ENCODE peak calls at places on chromosomes 4 and X, in ten cellular contexts. M, L, P, S, N, Q, G, Z, A and J are unnamed samples.

GRCh38 chr4:56691425-56691824 is 10.3 kb upstream of the HOPX start:
- DNase-seq in G (no peak), Q (no peak), S (no peak), P (no peak), N (no peak), L (no peak), A (no peak), Z (no peak), M (no peak), J (no peak)

GRCh38 chrX:6718766-6719165 is 183.8 kb upstream of the VCX3A start:
- DNase-seq in Q (no peak), P (no peak), Z (no peak), M (no peak), S (no peak), G (no peak), L (no peak), N (no peak), A (no peak), J (no peak)

GRCh38 chr4:113125418-113125817 is 76.0 kb downstream of the ANK2 start:
- DNase-seq in Z (no peak), L (no peak), Q (no peak), G (no peak), A (no peak), M (no peak), P (no peak), N (no peak), S (no peak), J (no peak)

GRCh38 chr4:6962211-6963041 is 52.8 kb downstream of the TBC1D14 start:
- DNase-seq in G (no peak), N (no peak), S (no peak), L (peak; percentile 14), P (no peak), A (no peak), Z (no peak), M (no peak), Q (no peak), J (no peak)

GRCh38 chrX:283115-283845 is 2.1 kb downstream of the PLCXD1 start:
- DNase-seq in S (peak; percentile 80), P (peak; percentile 89), A (peak; percentile 83), N (peak; percentile 91), Z (peak; percentile 92), G (peak; percentile 95), M (peak; percentile 83), Q (peak; percentile 95), L (peak; percentile 92), J (peak; percentile 46)

GRCh38 chr4:3711183-3712111 is 54.7 kb upstream of the ADRA2C start:
- DNase-seq in A (no peak), P (no peak), N (peak; percentile 2), S (no peak), Z (no peak), M (no peak), L (no peak), Q (no peak), G (no peak), J (no peak)

GRCh38 chr4:27594917-27595316 is 734.3 kb downstream of the STIM2 start:
- DNase-seq in S (no peak), G (no peak), A (no peak), Z (no peak), L (no peak), M (no peak), Q (no peak), P (no peak), N (no peak), J (no peak)

GRCh38 chr4:99572527-99573240 is 1.9 kb upstream of the MTTP start:
- DNase-seq in P (peak; percentile 69), N (no peak), A (no peak), S (no peak), L (no peak), Q (no peak), M (no peak), Z (no peak), G (no peak), J (no peak)

GRCh38 chr4:26263165-26263564 is 57.6 kb upstream of the RBPJ start:
- DNase-seq in N (no peak), P (peak; percentile 33), G (peak; percentile 39), S (no peak), A (no peak), Q (peak; percentile 68), Z (no peak), L (no peak), M (no peak), J (no peak)

GRCh38 chr4:179695175-179695574 is 2252.9 kb upstream of the AGA start:
- DNase-seq in P (peak; percentile 65), N (no peak), M (peak; percentile 70), Q (no peak), G (no peak), A (no peak), S (no peak), L (no peak), Z (no peak), J (no peak)

GRCh38 chrX:67614006-67614405 is 70.2 kb downstream of the AR start:
- DNase-seq in Z (no peak), A (no peak), P (no peak), M (no peak), L (no peak), G (no peak), S (no peak), Q (no peak), N (no peak), J (no peak)

GRCh38 chr4:182019148-182019652 is 224.0 kb upstream of the TENM3 start:
- DNase-seq in L (peak; percentile 24), A (no peak), M (no peak), P (no peak), S (no peak), Z (no peak), G (no peak), N (no peak), Q (no peak), J (no peak)

GRCh38 chrX:46737462-46737861 is 21.5 kb downstream of the SLC9A7 start:
- DNase-seq in P (peak; percentile 18), M (no peak), A (no peak), L (no peak), N (no peak), G (no peak), Q (no peak), S (no peak), Z (no peak), J (no peak)

GRCh38 chr4:47122592-47123291 is 91.4 kb downstream of the GABRB1 start:
- DNase-seq in S (peak; percentile 65), Z (peak; percentile 47), N (peak; percentile 71), M (peak; percentile 70), A (no peak), L (peak; percentile 57), Q (peak; percentile 69), G (peak; percentile 45), P (peak; percentile 86), J (peak; percentile 16)

GRCh38 chr4:117327491-117327890 is 242.1 kb upstream of the TRAM1L1 start:
- DNase-seq in P (no peak), A (no peak), S (no peak), G (no peak), Z (no peak), L (no peak), M (no peak), Q (no peak), N (no peak), J (no peak)

GRCh38 chrX:116204947-116205346 is 34.4 kb downstream of the AGTR2 start:
- DNase-seq in P (peak; percentile 52), L (no peak), S (no peak), G (peak; percentile 5), A (no peak), N (peak; percentile 8), M (no peak), Z (no peak), Q (no peak), J (no peak)

GRCh38 chrX:136752796-136753195 is 27.9 kb downstream of the ARHGEF6 start:
- DNase-seq in Z (no peak), Q (no peak), S (no peak), P (no peak), N (no peak), M (no peak), G (no peak), L (no peak), A (no peak), J (no peak)

GRCh38 chr4:93617596-93617995 is 211.0 kb upstream of the ATOH1 start:
- DNase-seq in N (no peak), G (no peak), S (no peak), A (no peak), L (no peak), P (peak; percentile 34), Q (no peak), M (no peak), Z (no peak), J (no peak)

DNA sequence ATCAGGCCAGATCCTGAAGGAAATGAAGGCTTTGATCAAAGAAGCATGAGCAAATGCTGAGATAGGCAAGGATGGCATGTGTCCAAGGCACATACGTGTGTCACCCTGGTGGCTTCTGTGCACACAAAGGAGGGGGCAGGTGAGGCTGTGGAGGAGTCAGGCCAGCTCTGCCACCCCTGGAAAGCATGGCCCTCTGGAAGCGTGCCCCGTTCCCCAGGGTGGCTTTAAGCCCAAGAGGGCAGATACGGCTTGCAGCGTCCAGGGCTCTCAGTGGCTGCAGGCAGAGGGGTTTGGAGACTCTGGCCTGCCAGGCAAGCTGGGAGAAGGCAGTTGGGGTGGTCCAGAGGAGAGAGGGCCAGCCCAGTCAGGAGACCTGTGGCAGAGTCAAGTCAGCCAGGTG is 25.6 kb downstream of the PNMA6E start:
- DNase-seq in Z (no peak), G (no peak), M (no peak), Q (no peak), N (no peak), A (no peak), L (no peak), S (no peak), P (no peak), J (no peak)
- TF ChIP-seq CTCF in Z (no peak), G (no peak), M (no peak), Q (no peak), N (no peak), A (no peak), L (no peak), S (no peak), P (no peak), J (no peak)

DNA sequence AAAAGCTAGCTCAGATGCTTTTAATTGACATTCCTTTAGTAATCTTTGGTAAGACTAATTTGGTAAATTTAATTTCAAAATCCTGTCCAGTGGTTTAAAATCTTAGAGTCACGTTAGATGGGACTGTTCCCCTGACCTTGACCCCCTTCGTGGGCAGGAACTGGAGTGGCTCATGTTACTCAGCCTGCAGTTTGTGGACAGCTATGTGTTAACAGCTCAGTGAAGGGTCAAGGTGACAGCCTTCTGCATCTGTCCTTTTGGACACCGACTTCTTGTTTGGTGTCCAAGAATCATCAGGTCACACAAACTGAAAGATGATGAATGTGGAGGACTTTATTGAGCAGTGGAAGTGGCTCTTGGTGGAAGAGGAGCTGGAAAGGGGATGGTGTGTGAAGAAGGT is 2.9 kb downstream of the ARSF start:
- DNase-seq in Z (no peak), N (no peak), A (no peak), G (no peak), M (no peak), S (no peak), Q (no peak), P (no peak), L (no peak), J (no peak)
- TF ChIP-seq CTCF in Z (no peak), N (no peak), A (no peak), G (no peak), M (no peak), S (no peak), Q (no peak), P (no peak), L (no peak), J (no peak)

GRCh38 chr4:16642897-16643296 is 255.5 kb downstream of the LDB2 start:
- DNase-seq in A (no peak), L (no peak), N (no peak), S (no peak), M (no peak), Q (no peak), P (peak; percentile 32), G (peak; percentile 51), Z (no peak), J (no peak)
- TF ChIP-seq CTCF in A (no peak), L (no peak), N (no peak), S (no peak), M (no peak), Q (peak; percentile 20), P (peak; percentile 22), G (peak; percentile 59), Z (no peak), J (peak; percentile 52)

GRCh38 chrX:106397788-106398538 is 213.8 kb upstream of the RADX start:
- DNase-seq in Q (no peak), S (no peak), G (no peak), P (peak; percentile 38), M (peak; percentile 13), A (no peak), Z (no peak), L (no peak), N (no peak), J (no peak)
- TF ChIP-seq CTCF in Q (no peak), S (peak; percentile 36), G (peak; percentile 13), P (peak; percentile 42), M (peak; percentile 12), A (no peak), Z (no peak), L (no peak), N (peak; percentile 7), J (no peak)